ENCODE peak calls at places on chromosomes 12 and 14, in nine cellular contexts. N is WTC11, V is fibroblast of pulmonary artery, P is progenitor cell of endocrine pancreas, G is GM13977, S is epithelial cell of esophagus, E is neural crest cell, Z is upper lobe of right lung, L is bronchial epithelial cell. M is an unnamed sample.

GRCh38 chr14:91300283-91300841 is 55.9 kb upstream of the GPR68 start:
- DNase-seq in V (no peak), E (no peak), L (peak), S (peak), Z (no peak), G (no peak), P (no peak), N (no peak), M (no peak)

GRCh38 chr12:56630180-56630632 is at the start of gene BAZ2A:
- DNase-seq in V (peak), E (peak), G (peak), Z (peak), P (peak), S (peak), N (peak), L (peak), M (peak)

GRCh38 chr12:6238875-6239274 is 38.7 kb downstream of the CD9 start:
- DNase-seq in Z (peak), P (no peak), S (no peak), E (no peak), N (no peak), V (no peak), L (no peak), G (no peak), M (no peak)

GRCh38 chr14:106831322-106831720 is 1304.9 kb downstream of the TMEM121 start:
- DNase-seq in V (no peak), N (peak), G (no peak), Z (peak), E (no peak), P (no peak), L (no peak), S (no peak), M (peak)

GRCh38 chr12:107986183-107986582 is 142.9 kb upstream of the WSCD2 start:
- DNase-seq in Z (no peak), N (no peak), L (no peak), P (no peak), V (no peak), E (no peak), S (no peak), G (no peak), M (no peak)

GRCh38 chr14:60014402-60014801 is 77.3 kb upstream of the PCNX4 start:
- DNase-seq in G (no peak), L (no peak), P (no peak), N (no peak), Z (no peak), V (no peak), E (no peak), S (no peak), M (no peak)

GRCh38 chr14:56294125-56294524 is 175.9 kb downstream of the PELI2 start:
- DNase-seq in Z (no peak), N (peak), V (no peak), S (peak), E (no peak), L (no peak), G (no peak), P (no peak), M (no peak)

GRCh38 chr12:50400104-50400637 is 514 bp upstream of the LARP4 start:
- DNase-seq in V (no peak), N (no peak), L (no peak), S (no peak), E (no peak), P (no peak), G (no peak), Z (no peak), M (no peak)

GRCh38 chr12:56687225-56688128 is 607 bp downstream of the PTGES3 start:
- DNase-seq in G (peak), Z (peak), P (peak), N (peak), L (peak), S (peak), E (no peak), V (peak), M (peak)

GRCh38 chr12:92503029-92503931 is 199.5 kb upstream of the PLEKHG7 start:
- DNase-seq in V (no peak), G (peak), Z (no peak), P (no peak), L (no peak), N (no peak), E (no peak), S (no peak), M (no peak)

DNA sequence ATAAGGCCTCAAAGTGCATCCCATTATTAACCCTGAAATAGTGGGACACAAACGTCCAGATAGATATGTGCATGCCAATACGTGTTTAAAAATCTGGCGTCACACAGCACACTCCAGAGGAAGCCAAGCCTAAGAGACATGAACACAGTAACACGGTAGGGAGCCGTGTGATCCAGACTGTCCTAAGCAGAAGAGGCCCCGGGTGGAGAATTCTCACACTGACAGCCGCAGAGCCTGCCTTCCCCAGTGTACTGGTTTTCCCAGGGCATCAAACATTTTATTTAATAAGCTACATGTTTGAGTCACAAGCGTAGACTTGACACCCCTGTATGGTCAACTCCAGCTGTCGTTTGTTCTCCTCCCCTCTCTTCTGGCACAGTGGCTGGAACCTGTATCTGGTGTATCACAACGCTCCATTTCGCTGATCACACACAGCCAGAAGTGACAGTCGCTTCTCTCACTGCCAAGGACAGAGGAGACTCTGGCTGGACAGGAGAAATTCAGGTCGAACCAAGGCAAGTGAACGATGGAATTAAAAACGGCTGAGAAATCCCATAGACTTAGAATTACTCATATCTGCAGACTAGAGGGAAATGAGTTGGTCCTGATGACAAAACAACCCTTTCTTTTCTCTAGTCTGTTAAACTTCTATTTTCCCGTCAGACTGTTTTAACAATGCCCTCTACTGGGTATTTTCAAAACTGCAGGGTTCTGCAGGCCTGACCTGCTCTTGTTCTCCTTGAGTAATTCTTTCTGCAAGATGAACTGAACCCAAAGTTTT is 359.9 kb downstream of the RGS6 start:
- DNase-seq in E (peak), N (peak), G (peak), L (peak), P (peak), S (peak), Z (no peak), V (peak), M (no peak)
- TF ChIP-seq CTCF in E (peak), N (peak), G (peak), L (peak), P (peak), S (peak), Z (peak), V (peak), M (peak)

DNA sequence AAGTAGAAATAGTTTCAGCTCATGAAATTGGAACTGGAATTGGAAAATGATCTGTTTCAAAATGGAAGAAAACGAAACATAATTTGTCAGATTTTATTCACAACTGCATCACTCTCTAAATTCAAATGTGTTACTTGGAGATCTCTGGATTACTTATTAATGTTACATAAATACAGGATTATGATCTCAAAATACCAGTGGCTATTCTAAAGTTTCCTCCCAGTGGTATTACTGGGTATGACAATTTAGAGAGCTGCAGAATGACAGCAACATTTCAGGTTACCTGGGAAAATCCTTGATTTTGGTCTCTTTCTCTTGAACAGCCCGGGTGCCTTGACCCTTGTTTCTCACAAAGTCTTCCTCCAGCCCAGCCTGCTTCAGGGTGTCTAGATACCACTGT is 14.2 kb downstream of the FAM161B start:
- DNase-seq in V (peak), G (peak), E (no peak), N (no peak), P (no peak), S (peak), L (peak), Z (no peak), M (no peak)
- TF ChIP-seq CTCF in V (peak), G (no peak), E (peak), N (no peak), P (peak), S (no peak), L (peak), Z (no peak), M (peak)

DNA sequence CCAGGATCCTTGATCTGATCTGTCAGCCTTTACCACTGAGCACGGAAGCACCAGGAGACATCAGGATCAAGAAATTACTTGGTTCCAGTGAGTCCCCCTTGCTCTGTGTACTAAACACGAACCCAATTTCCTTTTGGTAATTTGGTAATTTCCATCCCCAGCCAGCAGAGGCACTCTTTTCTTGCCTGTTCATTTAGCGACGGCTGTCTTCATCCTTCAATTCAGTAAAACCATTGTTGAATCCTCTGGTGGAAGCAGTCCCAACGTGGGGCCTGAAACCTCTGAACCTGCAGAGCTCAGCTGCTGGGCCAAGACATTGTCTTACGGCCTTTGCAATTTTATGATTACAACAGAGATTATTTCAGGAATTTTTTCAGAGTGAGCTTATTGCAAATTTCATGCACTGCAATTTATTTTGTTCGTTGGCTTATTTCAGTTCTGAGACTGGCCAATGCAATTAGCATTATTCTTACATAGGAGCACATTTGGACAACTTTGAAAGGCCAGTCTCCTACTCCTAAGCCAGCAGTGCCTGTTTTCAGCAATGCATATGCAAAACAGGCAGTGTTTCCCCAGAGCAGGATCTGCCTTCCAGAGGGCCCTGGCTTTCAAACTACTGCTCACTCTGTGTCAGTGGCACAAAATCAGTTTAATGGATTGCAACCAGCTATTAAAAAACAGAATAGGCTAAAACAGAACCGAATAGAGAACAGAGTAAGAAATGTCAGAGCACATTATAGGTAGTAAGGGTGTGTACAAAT is 372.9 kb upstream of the TMEM132C start:
- DNase-seq in S (no peak), L (no peak), N (no peak), V (no peak), G (no peak), P (no peak), E (no peak), Z (no peak), M (no peak)
- TF ChIP-seq CTCF in S (no peak), L (no peak), N (no peak), V (no peak), G (no peak), P (peak), E (peak), Z (peak), M (no peak)

DNA sequence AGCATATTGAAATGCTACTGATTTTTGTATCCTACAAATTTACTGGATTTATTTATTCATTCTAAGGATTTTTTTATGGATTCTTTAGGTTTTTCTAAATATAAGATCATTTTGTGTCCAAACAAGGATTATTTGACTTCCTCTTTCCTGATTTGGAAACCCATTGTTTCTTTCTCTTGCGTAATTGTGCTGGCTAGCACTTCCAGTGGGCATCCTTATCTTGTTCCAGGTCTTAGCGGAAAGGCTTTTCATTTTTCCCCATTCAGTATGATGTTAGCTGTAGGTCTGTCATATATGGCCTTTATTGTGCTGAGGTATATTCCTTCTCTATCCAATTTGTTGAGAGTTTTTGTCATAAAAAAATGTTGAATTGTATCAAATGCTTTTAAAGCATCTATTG is 57.2 kb upstream of the RHOJ start:
- DNase-seq in E (no peak), G (no peak), Z (no peak), V (peak), P (no peak), N (no peak), S (no peak), L (no peak), M (no peak)
- TF ChIP-seq CTCF in E (no peak), G (no peak), Z (no peak), V (no peak), P (no peak), N (no peak), S (no peak), L (no peak), M (no peak)

GRCh38 chr12:89709157-89709993 is 737 bp upstream of the ATP2B1 start:
- DNase-seq in S (peak), N (peak), V (peak), G (peak), Z (peak), E (peak), L (peak), P (peak), M (peak)
- TF ChIP-seq CTCF in S (no peak), N (no peak), V (no peak), G (peak), Z (no peak), E (no peak), L (peak), P (no peak), M (no peak)

GRCh38 chr12:122306407-122306806 is 40.1 kb upstream of the VPS33A start:
- DNase-seq in E (no peak), N (peak), Z (no peak), L (no peak), V (no peak), G (no peak), S (no peak), P (no peak), M (no peak)
- TF ChIP-seq CTCF in E (peak), N (no peak), Z (no peak), L (no peak), V (no peak), G (peak), S (no peak), P (peak), M (no peak)

GRCh38 chr12:65568517-65568916 is 255.8 kb upstream of the HMGA2 start:
- DNase-seq in E (no peak), V (peak), P (no peak), N (no peak), Z (no peak), L (peak), G (no peak), S (peak), M (no peak)

GRCh38 chr12:65561798-65562382 is 262.4 kb upstream of the HMGA2 start:
- DNase-seq in Z (no peak), P (no peak), G (no peak), E (no peak), S (no peak), N (no peak), L (peak), V (peak), M (no peak)

GRCh38 chr12:65566776-65567175 is 257.5 kb upstream of the HMGA2 start:
- DNase-seq in G (no peak), N (no peak), P (no peak), Z (no peak), V (peak), E (no peak), L (no peak), S (no peak), M (no peak)

GRCh38 chr12:65567820-65568219 is 256.5 kb upstream of the HMGA2 start:
- DNase-seq in P (no peak), E (no peak), L (no peak), V (no peak), G (no peak), S (no peak), Z (no peak), N (no peak), M (no peak)

DNA sequence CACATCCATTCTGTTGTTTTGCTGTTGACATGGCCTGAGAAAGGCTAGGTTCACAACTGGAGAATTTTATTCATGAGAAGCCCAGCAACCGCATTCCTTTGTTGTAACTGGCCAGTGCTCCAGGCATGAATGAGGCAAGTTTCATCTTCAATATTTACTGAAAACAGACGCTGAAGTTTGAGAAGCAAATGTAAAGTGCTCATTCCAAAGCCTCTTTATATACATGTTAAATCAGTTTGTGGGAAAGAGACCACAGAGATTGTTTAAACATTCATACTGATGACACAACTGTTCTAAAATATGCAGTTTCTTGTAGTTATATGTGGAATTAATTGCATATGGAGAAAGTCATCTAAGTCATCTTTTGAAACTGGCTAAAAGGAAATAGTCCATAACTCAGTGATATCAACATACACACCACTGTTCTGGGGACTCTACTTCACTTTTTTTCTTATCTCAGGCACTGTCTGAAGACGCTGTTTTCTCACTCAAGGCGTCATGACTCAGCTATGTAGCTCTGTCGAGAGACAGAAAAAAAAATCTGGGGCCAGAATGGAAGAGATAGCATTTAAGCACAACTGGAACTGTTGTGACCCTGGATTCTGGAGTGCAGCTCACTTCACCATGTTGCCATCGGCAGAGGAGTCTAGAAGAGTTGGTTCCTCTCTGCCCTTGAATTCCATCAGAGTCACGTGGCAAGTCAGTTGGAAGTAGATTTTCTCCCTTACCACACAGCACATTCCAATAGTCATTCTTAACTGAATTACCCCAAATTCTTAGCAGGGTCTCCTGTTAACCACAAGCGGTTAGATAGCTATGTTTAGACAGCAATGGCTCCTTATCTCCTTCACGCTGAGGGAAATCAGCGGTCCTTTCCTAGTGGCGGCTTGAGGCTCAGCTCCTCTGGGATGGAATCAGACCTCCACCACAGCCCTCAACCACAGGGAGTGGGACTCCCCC is 258.4 kb upstream of the HMGA2 start:
- DNase-seq in P (no peak), V (peak), E (no peak), S (peak), Z (no peak), N (no peak), L (peak), G (no peak), M (no peak)
- TF ChIP-seq CTCF in P (no peak), V (peak), E (no peak), S (no peak), Z (no peak), N (no peak), L (no peak), G (no peak), M (no peak)

GRCh38 chr14:36254020-36254614 is 66.3 kb downstream of the MBIP start:
- DNase-seq in L (peak), E (no peak), V (peak), P (no peak), S (peak), G (no peak), N (no peak), Z (no peak), M (no peak)
- TF ChIP-seq CTCF in L (peak), E (no peak), V (no peak), P (peak), S (peak), G (no peak), N (no peak), Z (peak), M (no peak)

GRCh38 chr12:120180975-120181374 is 13.5 kb downstream of the GCN1 start:
- DNase-seq in G (no peak), V (no peak), E (no peak), N (no peak), Z (no peak), S (no peak), P (no peak), L (no peak), M (no peak)

GRCh38 chr12:120183211-120183631 is 11.3 kb downstream of the GCN1 start:
- DNase-seq in N (no peak), V (peak), G (no peak), L (no peak), P (no peak), Z (no peak), E (no peak), S (no peak), M (no peak)

GRCh38 chr12:120186654-120187053 is 7.9 kb downstream of the GCN1 start:
- DNase-seq in P (no peak), Z (no peak), L (no peak), G (no peak), N (no peak), S (no peak), E (no peak), V (no peak), M (no peak)

GRCh38 chr12:120181991-120182631 is 12.4 kb downstream of the GCN1 start:
- DNase-seq in N (no peak), E (no peak), L (peak), S (peak), P (no peak), Z (no peak), V (peak), G (no peak), M (no peak)
- TF ChIP-seq CTCF in N (no peak), E (peak), L (peak), S (peak), P (peak), Z (no peak), V (no peak), G (no peak), M (no peak)

M was measured in CD4-positive, alpha-beta T cell.